ENCODE peak calls at places on chromosomes 5 and 9, in six cellular contexts. R, X, T, N, C and U are unnamed samples. For H3K9me2 and H3K4me1, the result is how much of the 10 kb centered on the place peaks cover.

GRCh38 chr5:3092664-3093063 is 341.2 kb upstream of the IRX2 start:
- DNase-seq in R (no peak), X (no peak), T (no peak), N (no peak), C (no peak), U (no peak)

GRCh38 chr5:151601376-151601775 is 10.2 kb upstream of the FAT2 start:
- DNase-seq in R (no peak), X (no peak), T (no peak), N (no peak), C (no peak), U (no peak)

GRCh38 chr9:26746357-26747072 is 146.1 kb downstream of the CAAP1 start:
- DNase-seq in R (no peak), X (peak), T (peak), N (no peak), C (peak), U (peak)

GRCh38 chr5:44945743-44946142 is 137.0 kb downstream of the MRPS30 start:
- DNase-seq in R (no peak), X (peak), T (no peak), N (no peak), C (no peak), U (no peak)

GRCh38 chr5:32332971-32333370 is 20.2 kb upstream of the MTMR12 start:
- DNase-seq in R (no peak), X (peak), T (no peak), N (no peak), C (no peak), U (no peak)

GRCh38 chr5:173925449-173926071 is 37.4 kb downstream of the CPEB4 start:
- DNase-seq in R (peak), X (peak), T (peak), N (no peak), C (peak), U (no peak)

GRCh38 chr9:136011703-136012496 is 50.7 kb upstream of the UBAC1 start:
- DNase-seq in R (peak), X (peak), T (no peak), N (peak), C (no peak), U (no peak)

GRCh38 chr9:119500072-119500771 is 131.0 kb upstream of the BRINP1 start:
- DNase-seq in R (no peak), X (peak), T (no peak), N (no peak), C (no peak), U (no peak)

GRCh38 chr5:32261198-32261597 is 51.5 kb downstream of the MTMR12 start:
- DNase-seq in R (peak), X (no peak), T (no peak), N (no peak), C (peak), U (no peak)

GRCh38 chr5:61280205-61280604 is 51.9 kb upstream of the ZSWIM6 start:
- DNase-seq in R (no peak), X (peak), T (peak), N (no peak), C (no peak), U (no peak)

GRCh38 chr5:178216088-178216534 is 11.8 kb downstream of the HNRNPAB start:
- DNase-seq in R (peak), X (no peak), T (no peak), N (no peak), C (no peak), U (no peak)

GRCh38 chr9:136226680-136227410 is 18.8 kb downstream of the QSOX2 start:
- DNase-seq in R (no peak), X (no peak), T (no peak), N (no peak), C (no peak), U (no peak)

GRCh38 chr9:16787724-16788123 is 82.7 kb downstream of the BNC2 start:
- DNase-seq in R (no peak), X (peak), T (no peak), N (no peak), C (no peak), U (no peak)

GRCh38 chr5:151448038-151448985 is 909 bp downstream of the SLC36A1 start:
- DNase-seq in R (peak), X (peak), T (no peak), N (no peak), C (peak), U (peak)

GRCh38 chr5:168740821-168741213 is 161.6 kb upstream of the PANK3 start:
- DNase-seq in R (no peak), X (no peak), T (no peak), N (no peak), C (no peak), U (no peak)

GRCh38 chr9:88355166-88355565 is 33.1 kb upstream of the SPIN1 start:
- DNase-seq in R (no peak), X (peak), T (peak), N (no peak), C (no peak), U (peak)

GRCh38 chr5:127824126-127824525 is 120.9 kb downstream of the CCDC192 start:
- DNase-seq in R (no peak), X (no peak), T (no peak), N (no peak), C (no peak), U (no peak)

GRCh38 chr9:127742435-127743088 is 7.5 kb upstream of the TOR2A start:
- DNase-seq in R (no peak), X (peak), T (no peak), N (peak), C (no peak), U (peak)

GRCh38 chr9:101119206-101119819 is 90.8 kb downstream of the PLPPR1 start:
- DNase-seq in R (peak), X (peak), T (peak), N (peak), C (peak), U (peak)

GRCh38 chr5:61280766-61281427 is 51.2 kb upstream of the ZSWIM6 start:
- DNase-seq in R (no peak), X (no peak), T (no peak), N (no peak), C (no peak), U (no peak)

GRCh38 chr9:20618361-20618799 is 3.9 kb downstream of the MLLT3 start:
- DNase-seq in R (no peak), X (peak), T (no peak), N (no peak), C (no peak), U (no peak)

GRCh38 chr5:116911074-116911473 is 336.5 kb upstream of the SEMA6A start:
- DNase-seq in R (peak), X (no peak), T (no peak), N (no peak), C (no peak), U (no peak)

GRCh38 chr5:116914869-116915504 is 340.4 kb upstream of the SEMA6A start:
- DNase-seq in R (no peak), X (no peak), T (no peak), N (no peak), C (no peak), U (no peak)
- H3K9me2 ChIP-seq in R (under half), X (under half), T (under half), N (under half), C (under half), U (under half)

GRCh38 chr5:142119051-142119625 is 10.6 kb downstream of the NDFIP1 start:
- DNase-seq in R (no peak), X (no peak), T (no peak), N (peak), C (no peak), U (no peak)
- H3K4me1 ChIP-seq in R (under half), X (under half), T (under half), N (under half), C (under half), U (under half)

GRCh38 chr5:100896054-100896453 is 7.0 kb downstream of the ST8SIA4 start:
- DNase-seq in R (no peak), X (no peak), T (no peak), N (no peak), C (no peak), U (no peak)
- H3K9me2 ChIP-seq in R (under half), X (under half), T (under half), N (under half), C (under half), U (under half)

GRCh38 chr5:68214472-68215207 is 916 bp upstream of the PIK3R1 start:
- DNase-seq in R (peak), X (peak), T (no peak), N (peak), C (peak), U (no peak)

GRCh38 chr5:68215888-68216736 is 556 bp downstream of the PIK3R1 start:
- DNase-seq in R (peak), X (peak), T (no peak), N (peak), C (peak), U (no peak)

GRCh38 chr5:68217476-68217984 is 2.0 kb downstream of the PIK3R1 start:
- DNase-seq in R (no peak), X (peak), T (no peak), N (no peak), C (no peak), U (no peak)

GRCh38 chr5:68216737-68217231 is 1.2 kb downstream of the PIK3R1 start:
- DNase-seq in R (peak), X (peak), T (no peak), N (peak), C (no peak), U (no peak)

GRCh38 chr5:68215208-68215887 is at the start of gene PIK3R1:
- DNase-seq in R (peak), X (peak), T (peak), N (peak), C (peak), U (peak)
- H3K4me1 ChIP-seq in R (under half), X (under half), T (under half), N (under half), C (under half), U (under half)

GRCh38 chr9:82894961-82895902 is 167.7 kb downstream of the RASEF start:
- DNase-seq in R (no peak), X (no peak), T (no peak), N (peak), C (no peak), U (no peak)
- H3K9me2 ChIP-seq in R (under half), X (under half), T (under half), N (under half), C (under half), U (under half)

GRCh38 chr5:102767864-102768263 is 12.8 kb downstream of the PAM start:
- DNase-seq in R (no peak), X (no peak), T (no peak), N (no peak), C (no peak), U (no peak)
- H3K4me1 ChIP-seq in R (under half), X (under half), T (under half), N (under half), C (under half), U (under half)

DNA sequence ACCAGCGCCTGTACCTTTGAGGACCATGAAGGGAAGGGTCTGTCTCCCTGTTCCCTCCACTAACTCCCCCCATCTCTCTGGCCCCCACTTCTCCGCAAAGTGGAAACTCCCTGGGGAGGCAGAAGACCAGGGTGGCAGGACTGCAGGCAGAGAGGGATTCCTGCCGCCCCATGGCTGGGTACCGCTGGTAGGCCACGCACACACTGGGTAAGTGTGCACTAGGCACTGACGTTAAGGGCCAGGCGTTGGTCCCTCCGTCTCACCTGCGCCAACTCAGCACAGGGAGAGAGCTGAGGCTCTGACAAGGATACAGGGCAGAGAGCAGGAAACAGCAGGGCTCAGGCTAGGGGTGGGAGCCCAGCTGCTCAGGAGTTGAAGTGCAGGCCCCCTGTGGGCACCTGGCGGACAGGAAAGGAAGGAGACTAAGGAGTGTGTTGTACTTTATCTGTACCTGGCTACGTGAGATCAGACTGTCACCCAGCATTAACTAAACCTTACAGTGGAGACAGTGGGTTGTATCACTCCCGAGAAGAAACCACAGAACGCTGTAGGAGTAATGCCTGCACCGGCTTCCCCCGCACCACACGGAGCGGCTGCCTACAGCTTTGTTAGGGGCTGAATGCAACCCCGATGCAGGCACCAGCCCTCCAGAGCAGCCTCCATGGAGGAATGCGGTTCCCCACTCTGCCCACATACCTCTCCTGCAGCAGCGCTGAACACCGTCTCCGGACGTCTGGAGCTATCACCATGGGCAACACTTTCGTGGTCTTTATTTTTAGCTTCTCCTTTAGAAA is 34.2 kb upstream of the CLPTM1L start:
- DNase-seq in R (no peak), X (no peak), T (no peak), N (no peak), C (no peak), U (no peak)
- H3K9me2 ChIP-seq in R (under half), X (under half), T (under half), N (under half), C (under half), U (under half)

GRCh38 chr9:94514722-94515121 is 40.2 kb upstream of the PCAT7 start:
- DNase-seq in R (no peak), X (no peak), T (no peak), N (no peak), C (no peak), U (no peak)

GRCh38 chr9:94511943-94512265 is 43.0 kb upstream of the PCAT7 start:
- DNase-seq in R (no peak), X (no peak), T (no peak), N (peak), C (no peak), U (no peak)

GRCh38 chr9:94507531-94508258 is 47.2 kb upstream of the PCAT7 start:
- DNase-seq in R (no peak), X (no peak), T (no peak), N (no peak), C (no peak), U (no peak)

GRCh38 chr9:94517254-94517653 is 37.6 kb upstream of the PCAT7 start:
- DNase-seq in R (no peak), X (no peak), T (no peak), N (no peak), C (no peak), U (no peak)

DNA sequence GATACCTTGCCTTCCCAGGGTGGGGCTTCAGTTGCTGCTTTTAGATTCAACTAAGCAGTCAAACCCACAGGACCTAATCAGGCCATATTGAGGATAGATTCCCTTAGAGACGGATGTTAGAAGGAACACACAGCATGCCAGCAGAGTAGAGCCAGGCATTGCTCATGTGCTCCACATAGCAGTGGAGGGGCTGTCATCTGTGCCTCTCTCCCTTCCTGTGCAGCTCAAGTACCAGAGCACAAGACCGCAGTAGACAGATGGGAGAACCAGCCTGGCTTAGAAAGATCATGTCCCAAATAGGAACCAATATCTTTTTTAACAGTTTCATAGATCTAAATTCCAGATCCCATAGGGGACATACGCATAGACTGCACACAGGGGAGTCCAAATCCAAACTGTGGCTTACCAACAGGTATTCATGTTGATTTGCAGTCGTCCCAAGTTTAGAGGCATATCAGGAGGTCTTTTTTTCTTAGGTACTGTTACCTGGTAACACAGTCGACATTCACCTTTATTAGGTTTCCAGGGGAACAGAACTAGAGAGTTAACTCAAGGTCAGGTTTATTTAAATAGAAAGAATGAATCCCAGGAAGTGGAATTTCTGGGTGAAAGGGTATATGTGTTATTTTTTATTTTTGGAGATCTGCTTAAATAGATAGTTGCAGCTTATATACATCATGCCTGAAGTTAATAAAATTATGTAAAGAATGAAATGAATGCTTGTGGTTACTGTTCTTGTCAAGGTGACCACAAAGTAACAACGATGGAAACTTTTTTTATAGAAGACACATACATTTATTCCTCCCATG is 43.5 kb upstream of the PCAT7 start:
- DNase-seq in R (peak), X (no peak), T (no peak), N (no peak), C (peak), U (no peak)
- H3K4me1 ChIP-seq in R (half or more), X (under half), T (under half), N (under half), C (under half), U (under half)

DNA sequence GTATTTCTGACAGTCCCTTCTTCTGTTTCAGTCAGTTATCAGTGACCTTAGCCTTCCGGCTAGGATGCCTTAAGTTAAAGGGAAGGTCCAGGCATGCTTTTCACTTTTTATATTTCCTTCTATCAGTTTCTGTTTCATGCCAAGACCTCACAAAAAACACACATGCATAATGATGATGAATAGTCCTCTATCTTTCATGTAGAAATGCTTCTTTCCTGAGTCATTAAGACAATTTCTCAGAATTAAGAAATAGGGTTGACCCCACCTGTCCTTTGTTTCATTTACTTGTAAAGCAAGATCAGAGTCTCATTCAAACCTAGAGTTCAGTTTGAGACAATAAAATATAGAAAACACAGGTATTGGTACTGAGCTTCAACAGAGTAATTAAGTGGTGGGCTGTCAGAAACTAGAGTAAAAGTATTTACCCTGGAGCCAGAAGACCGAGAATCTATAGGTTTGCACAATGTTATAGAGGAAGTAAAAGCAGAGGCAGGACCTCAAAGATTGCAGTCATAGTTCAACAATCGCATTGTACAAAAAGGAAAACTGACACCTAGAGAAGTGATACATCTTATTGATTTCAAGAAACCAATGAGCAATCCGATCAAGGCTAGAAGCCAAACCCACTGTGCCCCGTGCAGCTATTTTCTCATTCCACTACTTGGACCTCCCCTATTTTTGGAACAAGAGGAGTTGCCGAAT is 118.7 kb upstream of the PUM3 start:
- DNase-seq in R (no peak), X (no peak), T (no peak), N (no peak), C (no peak), U (no peak)
- H3K9me2 ChIP-seq in R (under half), X (under half), T (under half), N (under half), C (under half), U (under half)

GRCh38 chr9:118482311-118482710 is 778.1 kb downstream of the TLR4 start:
- DNase-seq in R (no peak), X (no peak), T (no peak), N (no peak), C (no peak), U (no peak)

GRCh38 chr9:118478752-118479151 is 774.5 kb downstream of the TLR4 start:
- DNase-seq in R (no peak), X (no peak), T (no peak), N (no peak), C (no peak), U (no peak)

GRCh38 chr9:118483677-118484076 is 779.5 kb downstream of the TLR4 start:
- DNase-seq in R (no peak), X (no peak), T (no peak), N (no peak), C (no peak), U (no peak)
- H3K4me1 ChIP-seq in R (under half), X (under half), T (under half), N (under half), C (under half), U (under half)